ENCODE peak calls at places on chromosomes 12 and 14, in eight cellular contexts. E, P, U, J, D, R, M and L are unnamed samples.

GRCh38 chr14:104968541-104969401 is 9.4 kb downstream of the AHNAK2 start:
- DNase-seq in E (no peak), P (no peak), U (no peak), J (peak), D (peak), R (no peak), M (no peak), L (no peak)

GRCh38 chr12:6966351-6966750 is 4.1 kb downstream of the PHB2 start:
- DNase-seq in E (no peak), P (no peak), U (no peak), J (no peak), D (no peak), R (no peak), M (no peak), L (no peak)

GRCh38 chr12:102691773-102692555 is 211.6 kb upstream of the IGF1 start:
- DNase-seq in E (no peak), P (no peak), U (no peak), J (no peak), D (no peak), R (no peak), M (no peak), L (no peak)

GRCh38 chr14:98634043-98634820 is 637.8 kb downstream of the BCL11B start:
- DNase-seq in E (no peak), P (no peak), U (no peak), J (no peak), D (no peak), R (no peak), M (no peak), L (no peak)

GRCh38 chr14:26548431-26548830 is 49.4 kb downstream of the NOVA1 start:
- DNase-seq in E (no peak), P (no peak), U (no peak), J (no peak), D (no peak), R (no peak), M (no peak), L (no peak)

GRCh38 chr14:64465208-64465821 is at the start of gene AKAP5:
- DNase-seq in E (peak), P (peak), U (peak), J (no peak), D (peak), R (peak), M (peak), L (peak)

GRCh38 chr14:51504626-51505025 is 147.1 kb upstream of the FRMD6 start:
- DNase-seq in E (no peak), P (no peak), U (no peak), J (no peak), D (no peak), R (no peak), M (no peak), L (no peak)

GRCh38 chr14:31937730-31938346 is 139.3 kb upstream of the ARHGAP5 start:
- DNase-seq in E (no peak), P (no peak), U (no peak), J (peak), D (peak), R (peak), M (no peak), L (peak)

GRCh38 chr14:68876976-68877375 is 84.1 kb upstream of the ZFP36L1 start:
- DNase-seq in E (no peak), P (no peak), U (no peak), J (no peak), D (no peak), R (no peak), M (no peak), L (no peak)

GRCh38 chr12:52014567-52015392 is 8.0 kb downstream of the TAMALIN start:
- DNase-seq in E (no peak), P (no peak), U (no peak), J (no peak), D (no peak), R (no peak), M (no peak), L (no peak)

GRCh38 chr14:55122441-55122986 is 6.5 kb upstream of the LGALS3 start:
- DNase-seq in E (no peak), P (no peak), U (no peak), J (peak), D (no peak), R (no peak), M (no peak), L (no peak)

GRCh38 chr14:28759056-28759657 is 7.4 kb upstream of the FOXG1 start:
- DNase-seq in E (no peak), P (no peak), U (no peak), J (no peak), D (no peak), R (no peak), M (no peak), L (no peak)

GRCh38 chr14:95077380-95077779 is 79.9 kb downstream of the DICER1 start:
- DNase-seq in E (no peak), P (no peak), U (no peak), J (no peak), D (no peak), R (no peak), M (no peak), L (no peak)

GRCh38 chr14:103008768-103009342 is 48.5 kb downstream of the CDC42BPB start:
- DNase-seq in E (no peak), P (no peak), U (no peak), J (no peak), D (peak), R (no peak), M (peak), L (no peak)